ENCODE peak calls at places on chromosome X, in seven cellular contexts. One of them, this sample, is unnamed.

GRCh38 chrX:31702208-31702607 is 630.4 kb upstream of the FTHL17 start:
- DNase-seq in endothelial cell of umbilical vein: no peak
- DNase-seq in tibial artery: no peak
- DNase-seq in esophagus muscularis mucosa: no peak
- DNase-seq in stomach: no peak
- DNase-seq in colonic mucosa: no peak
- DNase-seq in upper lobe of right lung: no peak
- DNase-seq in this sample: no peak

GRCh38 chrX:49270249-49270921 is 792 bp downstream of the PPP1R3F start:
- DNase-seq in esophagus muscularis mucosa: no peak
- DNase-seq in endothelial cell of umbilical vein: no peak
- DNase-seq in colonic mucosa: no peak
- DNase-seq in upper lobe of right lung: no peak
- DNase-seq in stomach: no peak
- DNase-seq in tibial artery: no peak
- DNase-seq in this sample: no peak

GRCh38 chrX:115531818-115532403 is 29.1 kb upstream of the PLS3 start:
- DNase-seq in esophagus muscularis mucosa: no peak
- DNase-seq in stomach: no peak
- DNase-seq in upper lobe of right lung: no peak
- DNase-seq in tibial artery: no peak
- DNase-seq in colonic mucosa: no peak
- DNase-seq in endothelial cell of umbilical vein: peak; percentile 85
- DNase-seq in this sample: peak; percentile 16

GRCh38 chrX:110846071-110846470 is 50.5 kb upstream of the CHRDL1 start:
- DNase-seq in endothelial cell of umbilical vein: no peak
- DNase-seq in stomach: no peak
- DNase-seq in tibial artery: no peak
- DNase-seq in upper lobe of right lung: no peak
- DNase-seq in esophagus muscularis mucosa: no peak
- DNase-seq in colonic mucosa: no peak
- DNase-seq in this sample: no peak

GRCh38 chrX:150845091-150845490 is 53.4 kb downstream of the CD99L2 start:
- DNase-seq in colonic mucosa: no peak
- DNase-seq in tibial artery: no peak
- DNase-seq in endothelial cell of umbilical vein: no peak
- DNase-seq in upper lobe of right lung: no peak
- DNase-seq in stomach: no peak
- DNase-seq in esophagus muscularis mucosa: no peak
- DNase-seq in this sample: no peak

GRCh38 chrX:65587616-65588526 is 53.3 kb upstream of the LAS1L start:
- DNase-seq in esophagus muscularis mucosa: peak; percentile 91
- DNase-seq in endothelial cell of umbilical vein: peak; percentile 38
- DNase-seq in upper lobe of right lung: peak; percentile 80
- DNase-seq in colonic mucosa: peak; percentile 90
- DNase-seq in stomach: peak; percentile 78
- DNase-seq in tibial artery: peak; percentile 81
- DNase-seq in this sample: peak; percentile 34

GRCh38 chrX:136497556-136498048 is at the start of gene HTATSF1:
- DNase-seq in endothelial cell of umbilical vein: peak; percentile 20
- DNase-seq in tibial artery: no peak
- DNase-seq in upper lobe of right lung: no peak
- DNase-seq in colonic mucosa: no peak
- DNase-seq in esophagus muscularis mucosa: no peak
- DNase-seq in stomach: peak; percentile 30
- DNase-seq in this sample: no peak

GRCh38 chrX:54529166-54529558 is 857 bp upstream of the GNL3L start:
- DNase-seq in endothelial cell of umbilical vein: no peak
- DNase-seq in upper lobe of right lung: no peak
- DNase-seq in esophagus muscularis mucosa: no peak
- DNase-seq in tibial artery: no peak
- DNase-seq in colonic mucosa: no peak
- DNase-seq in stomach: no peak
- DNase-seq in this sample: no peak

GRCh38 chrX:144327515-144327914 is 443.6 kb downstream of the UBE2NL start:
- DNase-seq in colonic mucosa: no peak
- DNase-seq in upper lobe of right lung: no peak
- DNase-seq in stomach: no peak
- DNase-seq in tibial artery: no peak
- DNase-seq in esophagus muscularis mucosa: no peak
- DNase-seq in endothelial cell of umbilical vein: no peak
- DNase-seq in this sample: peak; percentile 3

GRCh38 chrX:18956322-18957032 is 27.4 kb downstream of the PHKA2 start:
- DNase-seq in stomach: no peak
- DNase-seq in esophagus muscularis mucosa: no peak
- DNase-seq in upper lobe of right lung: no peak
- DNase-seq in tibial artery: no peak
- DNase-seq in colonic mucosa: no peak
- DNase-seq in endothelial cell of umbilical vein: no peak
- DNase-seq in this sample: no peak

GRCh38 chrX:31319586-31319985 is 247.7 kb upstream of the FTHL17 start:
- DNase-seq in endothelial cell of umbilical vein: no peak
- DNase-seq in esophagus muscularis mucosa: no peak
- DNase-seq in tibial artery: no peak
- DNase-seq in stomach: no peak
- DNase-seq in colonic mucosa: no peak
- DNase-seq in upper lobe of right lung: no peak
- DNase-seq in this sample: no peak

GRCh38 chrX:95728446-95728845 is 956.2 kb upstream of the DIAPH2 start:
- DNase-seq in colonic mucosa: no peak
- DNase-seq in endothelial cell of umbilical vein: no peak
- DNase-seq in stomach: no peak
- DNase-seq in upper lobe of right lung: no peak
- DNase-seq in tibial artery: no peak
- DNase-seq in esophagus muscularis mucosa: no peak
- DNase-seq in this sample: no peak

GRCh38 chrX:20681691-20682090 is 415.0 kb upstream of the RPS6KA3 start:
- DNase-seq in upper lobe of right lung: no peak
- DNase-seq in tibial artery: no peak
- DNase-seq in esophagus muscularis mucosa: no peak
- DNase-seq in colonic mucosa: no peak
- DNase-seq in endothelial cell of umbilical vein: no peak
- DNase-seq in stomach: no peak
- DNase-seq in this sample: no peak

GRCh38 chrX:138775501-138775900 is 64.0 kb upstream of the FGF13 start:
- DNase-seq in stomach: no peak
- DNase-seq in esophagus muscularis mucosa: no peak
- DNase-seq in upper lobe of right lung: no peak
- DNase-seq in endothelial cell of umbilical vein: peak; percentile 4
- DNase-seq in colonic mucosa: no peak
- DNase-seq in tibial artery: no peak
- DNase-seq in this sample: peak; percentile 25

GRCh38 chrX:118807151-118808017 is 16.2 kb upstream of the ZCCHC12 start:
- DNase-seq in esophagus muscularis mucosa: no peak
- DNase-seq in upper lobe of right lung: no peak
- DNase-seq in colonic mucosa: peak; percentile 30
- DNase-seq in tibial artery: no peak
- DNase-seq in stomach: peak; percentile 35
- DNase-seq in endothelial cell of umbilical vein: peak; percentile 50
- DNase-seq in this sample: peak; percentile 29

GRCh38 chrX:101040197-101040596 is 11.7 kb downstream of the TRMT2B start:
- DNase-seq in endothelial cell of umbilical vein: no peak
- DNase-seq in esophagus muscularis mucosa: no peak
- DNase-seq in colonic mucosa: no peak
- DNase-seq in upper lobe of right lung: no peak
- DNase-seq in stomach: no peak
- DNase-seq in tibial artery: no peak
- DNase-seq in this sample: no peak

GRCh38 chrX:139844163-139844562 is 88.7 kb downstream of the ATP11C start:
- DNase-seq in endothelial cell of umbilical vein: no peak
- DNase-seq in esophagus muscularis mucosa: no peak
- DNase-seq in colonic mucosa: no peak
- DNase-seq in stomach: no peak
- DNase-seq in tibial artery: no peak
- DNase-seq in upper lobe of right lung: no peak
- DNase-seq in this sample: no peak

GRCh38 chrX:79081895-79082512 is 62.5 kb upstream of the GPR174 start:
- DNase-seq in upper lobe of right lung: no peak
- DNase-seq in tibial artery: no peak
- DNase-seq in endothelial cell of umbilical vein: peak; percentile 36
- DNase-seq in esophagus muscularis mucosa: no peak
- DNase-seq in stomach: no peak
- DNase-seq in colonic mucosa: peak; percentile 19
- DNase-seq in this sample: peak; percentile 30

GRCh38 chrX:10591363-10592036 is 28.9 kb downstream of the MID1 start:
- DNase-seq in esophagus muscularis mucosa: no peak
- DNase-seq in endothelial cell of umbilical vein: no peak
- DNase-seq in tibial artery: no peak
- DNase-seq in upper lobe of right lung: no peak
- DNase-seq in colonic mucosa: no peak
- DNase-seq in stomach: no peak
- DNase-seq in this sample: no peak

GRCh38 chrX:104141087-104141760 is 15.6 kb downstream of the SLC25A53 start:
- DNase-seq in endothelial cell of umbilical vein: no peak
- DNase-seq in stomach: no peak
- DNase-seq in upper lobe of right lung: no peak
- DNase-seq in colonic mucosa: no peak
- DNase-seq in tibial artery: no peak
- DNase-seq in esophagus muscularis mucosa: no peak
- DNase-seq in this sample: no peak

GRCh38 chrX:19046343-19047215 is 62.7 kb upstream of the PHKA2 start:
- DNase-seq in stomach: no peak
- DNase-seq in colonic mucosa: no peak
- DNase-seq in upper lobe of right lung: no peak
- DNase-seq in endothelial cell of umbilical vein: no peak
- DNase-seq in esophagus muscularis mucosa: no peak
- DNase-seq in tibial artery: no peak
- DNase-seq in this sample: peak; percentile 38

GRCh38 chrX:46837543-46838481 is 969 bp downstream of the RP2 start:
- DNase-seq in esophagus muscularis mucosa: no peak
- DNase-seq in endothelial cell of umbilical vein: peak; percentile 43
- DNase-seq in stomach: no peak
- DNase-seq in upper lobe of right lung: no peak
- DNase-seq in colonic mucosa: no peak
- DNase-seq in tibial artery: no peak
- DNase-seq in this sample: peak; percentile 59

GRCh38 chrX:53320543-53321215 is 39.3 kb upstream of the IQSEC2 start:
- DNase-seq in colonic mucosa: no peak
- DNase-seq in upper lobe of right lung: peak; percentile 64
- DNase-seq in tibial artery: no peak
- DNase-seq in stomach: peak; percentile 36
- DNase-seq in endothelial cell of umbilical vein: no peak
- DNase-seq in esophagus muscularis mucosa: no peak
- DNase-seq in this sample: no peak

GRCh38 chrX:7252013-7252610 is 104.2 kb upstream of the PUDP start:
- DNase-seq in endothelial cell of umbilical vein: no peak
- DNase-seq in tibial artery: no peak
- DNase-seq in stomach: peak; percentile 91
- DNase-seq in colonic mucosa: peak; percentile 61
- DNase-seq in esophagus muscularis mucosa: no peak
- DNase-seq in upper lobe of right lung: peak; percentile 64
- DNase-seq in this sample: peak; percentile 57

GRCh38 chrX:47204970-47205369 is 11.3 kb downstream of the UBA1 start:
- DNase-seq in esophagus muscularis mucosa: no peak
- DNase-seq in endothelial cell of umbilical vein: no peak
- DNase-seq in upper lobe of right lung: no peak
- DNase-seq in tibial artery: no peak
- DNase-seq in colonic mucosa: no peak
- DNase-seq in stomach: no peak
- DNase-seq in this sample: no peak

GRCh38 chrX:102651242-102651967 is at the start of gene GPRASP1:
- DNase-seq in colonic mucosa: peak; percentile 36
- DNase-seq in tibial artery: peak; percentile 48
- DNase-seq in stomach: no peak
- DNase-seq in upper lobe of right lung: peak; percentile 72
- DNase-seq in esophagus muscularis mucosa: peak; percentile 91
- DNase-seq in endothelial cell of umbilical vein: peak; percentile 29
- DNase-seq in this sample: no peak

GRCh38 chrX:134761788-134762187 is 103.5 kb upstream of the PLAC1 start:
- DNase-seq in tibial artery: no peak
- DNase-seq in stomach: no peak
- DNase-seq in upper lobe of right lung: no peak
- DNase-seq in endothelial cell of umbilical vein: no peak
- DNase-seq in colonic mucosa: no peak
- DNase-seq in esophagus muscularis mucosa: no peak
- DNase-seq in this sample: no peak

DNA sequence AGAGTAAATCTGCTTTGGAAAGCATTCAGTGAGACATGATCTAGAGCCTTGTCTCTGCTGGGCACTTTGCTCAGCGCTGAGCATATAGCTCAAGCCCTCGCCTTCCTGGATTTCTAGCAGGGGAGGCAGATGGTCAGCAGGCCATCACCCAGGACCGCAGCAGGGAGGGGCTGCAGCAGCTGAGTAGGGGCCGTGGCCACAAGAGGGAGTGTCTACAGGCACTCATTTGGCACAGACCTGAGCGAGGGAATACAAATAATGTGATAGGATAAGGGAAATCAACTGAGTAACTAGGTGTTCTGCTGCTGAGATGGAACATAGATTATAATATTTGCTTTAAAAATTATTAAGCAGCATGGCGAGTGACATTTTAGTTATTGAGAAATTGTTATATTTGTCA is 30.2 kb downstream of the OFD1 start:
- DNase-seq in tibial artery: no peak
- DNase-seq in esophagus muscularis mucosa: no peak
- DNase-seq in colonic mucosa: no peak
- DNase-seq in stomach: peak; percentile 60
- DNase-seq in upper lobe of right lung: no peak
- DNase-seq in endothelial cell of umbilical vein: no peak
- DNase-seq in this sample: no peak
- H3K27ac ChIP-seq in tibial artery: no peak overlapping the region
- H3K27ac ChIP-seq in esophagus muscularis mucosa: peak overlapping the region; percentile 55
- H3K27ac ChIP-seq in colonic mucosa: no peak overlapping the region
- H3K27ac ChIP-seq in stomach: peak overlapping the region; percentile 72
- H3K27ac ChIP-seq in upper lobe of right lung: peak overlapping the region; percentile 36
- H3K27ac ChIP-seq in endothelial cell of umbilical vein: no peak overlapping the region
- H3K27ac ChIP-seq in this sample: no peak overlapping the region

GRCh38 chrX:131816551-131817136 is 206.5 kb upstream of the STK26 start:
- DNase-seq in endothelial cell of umbilical vein: peak; percentile 42
- DNase-seq in esophagus muscularis mucosa: no peak
- DNase-seq in tibial artery: peak; percentile 45
- DNase-seq in stomach: peak; percentile 84
- DNase-seq in colonic mucosa: peak; percentile 93
- DNase-seq in upper lobe of right lung: no peak
- DNase-seq in this sample: peak; percentile 83
- H3K4me3 ChIP-seq in endothelial cell of umbilical vein: no peak overlapping the region
- H3K4me3 ChIP-seq in esophagus muscularis mucosa: peak overlapping the region; percentile 47
- H3K4me3 ChIP-seq in tibial artery: no peak overlapping the region
- H3K4me3 ChIP-seq in stomach: peak overlapping the region; percentile 34
- H3K4me3 ChIP-seq in colonic mucosa: peak overlapping the region; percentile 31
- H3K4me3 ChIP-seq in upper lobe of right lung: peak overlapping the region; percentile 28
- H3K4me3 ChIP-seq in this sample: peak overlapping the region; percentile 24

GRCh38 chrX:13008189-13008533 is 33.3 kb downstream of the TMSB4X start:
- DNase-seq in endothelial cell of umbilical vein: no peak
- DNase-seq in upper lobe of right lung: no peak
- DNase-seq in tibial artery: no peak
- DNase-seq in esophagus muscularis mucosa: no peak
- DNase-seq in colonic mucosa: no peak
- DNase-seq in stomach: no peak
- DNase-seq in this sample: no peak
- TF ChIP-seq CTCF in endothelial cell of umbilical vein: no peak
- TF ChIP-seq CTCF in upper lobe of right lung: no peak
- TF ChIP-seq CTCF in tibial artery: no peak
- TF ChIP-seq CTCF in esophagus muscularis mucosa: no peak
- TF ChIP-seq CTCF in colonic mucosa: no peak
- TF ChIP-seq CTCF in stomach: no peak
- TF ChIP-seq CTCF in this sample: no peak

DNA sequence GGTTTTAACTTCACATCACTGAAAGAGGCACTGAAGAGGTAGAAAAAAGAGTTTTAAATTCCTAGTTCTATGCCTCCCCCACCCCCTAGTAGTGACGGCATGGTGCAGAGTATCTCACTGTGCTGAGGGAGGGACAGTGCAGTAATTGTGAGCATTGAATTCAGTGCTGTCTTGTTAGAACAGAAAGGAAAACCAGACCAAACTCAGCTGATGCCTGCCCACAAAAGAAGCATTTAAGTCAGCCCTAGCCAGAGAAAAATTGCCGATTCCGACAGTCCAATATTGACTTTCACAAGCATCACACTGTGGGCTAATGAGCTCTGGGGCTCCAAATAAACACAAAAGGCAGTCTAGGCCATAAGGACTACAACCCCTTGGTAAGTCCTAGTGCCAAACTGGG is 417.7 kb downstream of the AR start:
- DNase-seq in upper lobe of right lung: no peak
- DNase-seq in endothelial cell of umbilical vein: no peak
- DNase-seq in colonic mucosa: no peak
- DNase-seq in tibial artery: no peak
- DNase-seq in stomach: no peak
- DNase-seq in esophagus muscularis mucosa: no peak
- DNase-seq in this sample: no peak
- H3K27ac ChIP-seq in upper lobe of right lung: no peak overlapping the region
- H3K27ac ChIP-seq in endothelial cell of umbilical vein: no peak overlapping the region
- H3K27ac ChIP-seq in colonic mucosa: no peak overlapping the region
- H3K27ac ChIP-seq in tibial artery: no peak overlapping the region
- H3K27ac ChIP-seq in stomach: no peak overlapping the region
- H3K27ac ChIP-seq in esophagus muscularis mucosa: no peak overlapping the region
- H3K27ac ChIP-seq in this sample: no peak overlapping the region